ENCODE peak calls at places on chromosomes 2 and 18, in five cellular contexts. One of them, this sample, is unnamed.

GRCh38 chr2:172783091-172783898 is 47.6 kb downstream of the RAPGEF4 start:
- DNase-seq in HCT116: peak; percentile 62
- DNase-seq in HepG2: peak; percentile 45
- DNase-seq in GM12878: no peak
- DNase-seq in K562: no peak
- DNase-seq in this sample: peak; percentile 31

GRCh38 chr2:160469615-160470204 is 23.9 kb downstream of the RBMS1 start:
- DNase-seq in HCT116: no peak
- DNase-seq in HepG2: no peak
- DNase-seq in GM12878: no peak
- DNase-seq in K562: no peak
- DNase-seq in this sample: no peak

GRCh38 chr2:210474776-210475175 is 1.8 kb downstream of the LANCL1 start:
- DNase-seq in HCT116: no peak
- DNase-seq in HepG2: no peak
- DNase-seq in GM12878: no peak
- DNase-seq in K562: no peak
- DNase-seq in this sample: no peak

GRCh38 chr2:234386971-234387370 is 109.9 kb downstream of the ARL4C start:
- DNase-seq in HCT116: no peak
- DNase-seq in HepG2: no peak
- DNase-seq in GM12878: no peak
- DNase-seq in K562: no peak
- DNase-seq in this sample: no peak

GRCh38 chr2:142130111-142131015 is 453 bp downstream of the LRP1B start:
- DNase-seq in HCT116: peak; percentile 8
- DNase-seq in HepG2: peak; percentile 15
- DNase-seq in GM12878: no peak
- DNase-seq in K562: no peak
- DNase-seq in this sample: peak; percentile 55

GRCh38 chr2:109162999-109163398 is 34.0 kb downstream of the SH3RF3 start:
- DNase-seq in HCT116: no peak
- DNase-seq in HepG2: no peak
- DNase-seq in GM12878: no peak
- DNase-seq in K562: no peak
- DNase-seq in this sample: no peak

GRCh38 chr2:239258248-239258647 is 142.6 kb downstream of the HDAC4 start:
- DNase-seq in HCT116: no peak
- DNase-seq in HepG2: no peak
- DNase-seq in GM12878: no peak
- DNase-seq in K562: no peak
- DNase-seq in this sample: no peak

GRCh38 chr2:105582952-105583660 is 161.6 kb upstream of the NCK2 start:
- DNase-seq in HCT116: no peak
- DNase-seq in HepG2: peak; percentile 70
- DNase-seq in GM12878: no peak
- DNase-seq in K562: no peak
- DNase-seq in this sample: no peak

GRCh38 chr18:72206814-72207213 is 337.3 kb downstream of the CBLN2 start:
- DNase-seq in HCT116: no peak
- DNase-seq in HepG2: no peak
- DNase-seq in GM12878: no peak
- DNase-seq in K562: no peak
- DNase-seq in this sample: no peak

GRCh38 chr2:12361506-12361905 is 355.2 kb upstream of the TRIB2 start:
- DNase-seq in HCT116: no peak
- DNase-seq in HepG2: no peak
- DNase-seq in GM12878: no peak
- DNase-seq in K562: peak; percentile 11
- DNase-seq in this sample: no peak

GRCh38 chr2:3575534-3576324 is 669 bp downstream of the RPS7 start:
- DNase-seq in HCT116: no peak
- DNase-seq in HepG2: no peak
- DNase-seq in GM12878: no peak
- DNase-seq in K562: peak; percentile 81
- DNase-seq in this sample: peak; percentile 55

GRCh38 chr18:57131782-57132181 is 15.1 kb upstream of the BOD1L2 start:
- DNase-seq in HCT116: no peak
- DNase-seq in HepG2: no peak
- DNase-seq in GM12878: no peak
- DNase-seq in K562: no peak
- DNase-seq in this sample: no peak

GRCh38 chr2:234840336-234840735 is 111.5 kb upstream of the SH3BP4 start:
- DNase-seq in HCT116: peak; percentile 71
- DNase-seq in HepG2: peak; percentile 69
- DNase-seq in GM12878: no peak
- DNase-seq in K562: no peak
- DNase-seq in this sample: no peak

GRCh38 chr2:202025816-202026215 is 7.8 kb upstream of the FZD7 start:
- DNase-seq in HCT116: no peak
- DNase-seq in HepG2: no peak
- DNase-seq in GM12878: no peak
- DNase-seq in K562: no peak
- DNase-seq in this sample: no peak

GRCh38 chr2:72893594-72894319 is 6.5 kb downstream of the SPR start:
- DNase-seq in HCT116: no peak
- DNase-seq in HepG2: peak; percentile 68
- DNase-seq in GM12878: peak; percentile 55
- DNase-seq in K562: peak; percentile 74
- DNase-seq in this sample: peak; percentile 79

GRCh38 chr2:196809260-196809659 is at the start of gene C2orf66:
- DNase-seq in HCT116: no peak
- DNase-seq in HepG2: no peak
- DNase-seq in GM12878: no peak
- DNase-seq in K562: peak; percentile 6
- DNase-seq in this sample: no peak

GRCh38 chr2:5695641-5696350 is 3.6 kb downstream of the SOX11 start:
- DNase-seq in HCT116: no peak
- DNase-seq in HepG2: no peak
- DNase-seq in GM12878: no peak
- DNase-seq in K562: no peak
- DNase-seq in this sample: peak; percentile 80

GRCh38 chr18:58235001-58235436 is 191.0 kb downstream of the NEDD4L start:
- DNase-seq in HCT116: no peak
- DNase-seq in HepG2: peak; percentile 56
- DNase-seq in GM12878: no peak
- DNase-seq in K562: no peak
- DNase-seq in this sample: no peak

GRCh38 chr18:3340682-3341097 is 78.8 kb downstream of the MYL12B start:
- DNase-seq in HCT116: no peak
- DNase-seq in HepG2: no peak
- DNase-seq in GM12878: no peak
- DNase-seq in K562: no peak
- DNase-seq in this sample: no peak

GRCh38 chr2:218284106-218284811 is 8.0 kb downstream of the TMBIM1 start:
- DNase-seq in HCT116: no peak
- DNase-seq in HepG2: no peak
- DNase-seq in GM12878: no peak
- DNase-seq in K562: peak; percentile 33
- DNase-seq in this sample: no peak

GRCh38 chr2:31696068-31696467 is 115.3 kb upstream of the SRD5A2 start:
- DNase-seq in HCT116: no peak
- DNase-seq in HepG2: no peak
- DNase-seq in GM12878: no peak
- DNase-seq in K562: no peak
- DNase-seq in this sample: no peak

GRCh38 chr2:19256239-19256638 is 102.2 kb downstream of the OSR1 start:
- DNase-seq in HCT116: peak; percentile 13
- DNase-seq in HepG2: no peak
- DNase-seq in GM12878: no peak
- DNase-seq in K562: no peak
- DNase-seq in this sample: peak; percentile 9

GRCh38 chr2:33599943-33600192 is 769 bp upstream of the FAM98A start:
- DNase-seq in HCT116: no peak
- DNase-seq in HepG2: no peak
- DNase-seq in GM12878: no peak
- DNase-seq in K562: no peak
- DNase-seq in this sample: no peak

GRCh38 chr2:33602216-33602830 is 3.2 kb upstream of the FAM98A start:
- DNase-seq in HCT116: no peak
- DNase-seq in HepG2: no peak
- DNase-seq in GM12878: no peak
- DNase-seq in K562: no peak
- DNase-seq in this sample: no peak

GRCh38 chr2:33605059-33605458 is 6.0 kb upstream of the FAM98A start:
- DNase-seq in HCT116: no peak
- DNase-seq in HepG2: no peak
- DNase-seq in GM12878: no peak
- DNase-seq in K562: no peak
- DNase-seq in this sample: no peak

GRCh38 chr2:33606622-33607021 is 7.5 kb upstream of the FAM98A start:
- DNase-seq in HCT116: no peak
- DNase-seq in HepG2: no peak
- DNase-seq in GM12878: no peak
- DNase-seq in K562: no peak
- DNase-seq in this sample: no peak

DNA sequence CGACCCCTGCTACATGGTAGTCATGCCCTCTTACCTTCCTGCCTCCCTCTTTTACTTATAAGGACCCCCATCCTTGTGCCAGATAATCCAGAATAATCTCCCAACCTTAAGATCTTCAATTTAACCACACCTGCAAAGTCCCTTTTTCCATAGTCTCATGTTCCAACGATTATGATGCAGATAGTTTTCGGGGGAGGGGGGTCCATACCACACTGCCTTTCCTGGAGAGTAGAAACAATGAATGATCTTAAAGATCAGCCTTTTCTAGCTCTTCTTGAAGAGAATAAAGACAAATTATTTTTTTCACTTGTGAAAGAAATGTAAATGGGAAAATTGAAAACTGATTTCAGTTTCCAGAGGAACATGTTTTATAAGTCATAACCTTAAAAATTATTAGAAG is 4.3 kb upstream of the FAM98A start:
- DNase-seq in HCT116: no peak
- DNase-seq in HepG2: no peak
- DNase-seq in GM12878: no peak
- DNase-seq in K562: no peak
- DNase-seq in this sample: no peak
- TF ChIP-seq ZBTB33 in HCT116: no peak
- TF ChIP-seq ZBTB33 in HepG2: no peak
- TF ChIP-seq ZBTB33 in GM12878: no peak
- TF ChIP-seq ZBTB33 in K562: no peak
- TF ChIP-seq ZBTB33 in this sample: no peak

DNA sequence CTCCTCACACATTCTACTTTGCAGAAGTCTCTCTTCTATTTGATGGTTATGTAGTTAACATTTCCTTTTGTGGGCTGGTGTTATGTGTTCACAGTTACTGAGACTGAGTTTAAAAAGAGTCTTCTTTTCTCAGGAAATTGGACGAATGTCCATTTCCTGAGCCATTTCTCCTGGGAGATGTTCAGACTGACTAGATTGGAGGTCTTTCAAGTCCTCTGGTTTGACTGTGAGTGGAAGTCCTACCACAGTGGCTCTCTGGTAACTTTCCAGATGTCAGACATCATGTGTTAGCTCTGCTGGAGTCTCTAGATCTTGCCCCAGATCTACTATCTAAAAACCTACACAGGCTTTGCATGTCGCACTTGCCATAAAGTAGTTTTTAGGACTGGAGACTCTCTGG is 116.0 kb downstream of the GALR1 start:
- DNase-seq in HCT116: no peak
- DNase-seq in HepG2: no peak
- DNase-seq in GM12878: no peak
- DNase-seq in K562: no peak
- DNase-seq in this sample: no peak
- H3K9ac ChIP-seq in HCT116: no peak overlapping the region
- H3K9ac ChIP-seq in HepG2: no peak overlapping the region
- H3K9ac ChIP-seq in GM12878: no peak overlapping the region
- H3K9ac ChIP-seq in K562: no peak overlapping the region
- H3K9ac ChIP-seq in this sample: no peak overlapping the region

GRCh38 chr2:96116879-96117533 is 635 bp upstream of the ADRA2B start:
- DNase-seq in HCT116: no peak
- DNase-seq in HepG2: no peak
- DNase-seq in GM12878: no peak
- DNase-seq in K562: peak; percentile 92
- DNase-seq in this sample: peak; percentile 97

GRCh38 chr2:96117701-96118588 is 1.6 kb upstream of the ADRA2B start:
- DNase-seq in HCT116: no peak
- DNase-seq in HepG2: no peak
- DNase-seq in GM12878: no peak
- DNase-seq in K562: peak; percentile 61
- DNase-seq in this sample: peak; percentile 66

GRCh38 chr2:96115631-96116423 is 544 bp downstream of the ADRA2B start:
- DNase-seq in HCT116: no peak
- DNase-seq in HepG2: no peak
- DNase-seq in GM12878: no peak
- DNase-seq in K562: no peak
- DNase-seq in this sample: no peak

GRCh38 chr2:96114903-96115581 is 1.3 kb downstream of the ADRA2B start:
- DNase-seq in HCT116: no peak
- DNase-seq in HepG2: no peak
- DNase-seq in GM12878: no peak
- DNase-seq in K562: no peak
- DNase-seq in this sample: no peak

DNA sequence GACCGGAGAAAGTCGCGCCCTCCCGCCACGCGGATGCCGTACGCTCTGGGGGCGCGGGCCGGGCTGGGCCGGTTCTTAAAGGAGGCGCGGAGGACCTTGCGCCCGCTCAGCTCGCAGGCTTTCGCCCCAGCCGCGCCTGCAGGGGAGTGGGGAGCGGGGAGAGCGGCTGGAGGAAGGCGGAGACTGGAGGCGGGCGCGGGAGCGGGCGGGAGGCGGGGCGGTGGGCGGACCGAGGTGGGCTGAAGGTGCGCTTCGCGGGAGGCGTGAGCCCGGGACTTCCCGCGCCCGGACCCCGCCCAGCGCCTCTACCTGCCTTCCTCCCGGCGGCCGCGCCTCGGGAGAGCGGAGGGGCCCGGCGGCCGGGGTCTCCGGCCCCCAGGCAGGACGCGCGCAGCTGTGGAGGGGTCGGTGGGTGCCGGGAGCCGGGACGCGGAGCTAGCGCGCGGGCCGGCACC is at the start of gene ADRA2B:
- DNase-seq in HCT116: peak; percentile 47
- DNase-seq in HepG2: no peak
- DNase-seq in GM12878: no peak
- DNase-seq in K562: peak; percentile 94
- DNase-seq in this sample: peak; percentile 82
- TF ChIP-seq ZBTB33 in HCT116: no peak
- TF ChIP-seq ZBTB33 in HepG2: no peak
- TF ChIP-seq ZBTB33 in GM12878: no peak
- TF ChIP-seq ZBTB33 in K562: no peak
- TF ChIP-seq ZBTB33 in this sample: no peak

DNA sequence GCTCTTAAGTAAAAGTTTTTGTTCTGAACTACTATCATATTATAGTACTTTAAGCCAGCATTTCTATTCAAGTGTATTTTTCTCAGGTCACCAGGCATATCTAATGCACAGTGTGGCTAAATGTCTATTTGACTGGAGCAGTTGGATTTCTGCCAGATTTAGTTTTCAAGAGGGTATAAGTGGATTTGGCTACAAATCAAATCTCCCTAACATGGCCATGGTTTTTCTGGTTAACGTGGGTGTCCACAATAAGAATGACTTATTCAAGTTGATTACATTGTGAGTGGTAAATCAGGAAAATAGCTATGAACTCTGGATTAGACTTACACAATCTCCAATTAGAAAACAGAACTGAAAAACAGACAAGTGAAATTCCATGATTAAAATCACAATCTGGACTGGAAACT is 5.7 kb upstream of the CHN1 start:
- DNase-seq in HCT116: no peak
- DNase-seq in HepG2: no peak
- DNase-seq in GM12878: no peak
- DNase-seq in K562: no peak
- DNase-seq in this sample: peak; percentile 37
- H3K9ac ChIP-seq in HCT116: no peak overlapping the region
- H3K9ac ChIP-seq in HepG2: no peak overlapping the region
- H3K9ac ChIP-seq in GM12878: no peak overlapping the region
- H3K9ac ChIP-seq in K562: no peak overlapping the region
- H3K9ac ChIP-seq in this sample: no peak overlapping the region

This sample was measured in SK-N-SH.